ENCODE peak calls at places on chromosomes 13 and 19, in five cellular contexts. One of them, this sample, is unnamed.

GRCh38 chr13:98927954-98928927 is 49.6 kb downstream of the DOCK9 start:
- DNase-seq in activated CD4-positive, alpha-beta T cell treated with anti-CD3 and anti-CD28 coated beads, Interleukin-2, amount 50 U/mL, for 48 hours: no peak
- DNase-seq in lower lobe of right lung: no peak
- DNase-seq in cardiac fibroblast: peak
- DNase-seq in amniotic epithelial cell: peak
- DNase-seq in this sample: peak

GRCh38 chr19:46192990-46193650 is 36.4 kb upstream of the IGFL1 start:
- DNase-seq in activated CD4-positive, alpha-beta T cell treated with anti-CD3 and anti-CD28 coated beads, Interleukin-2, amount 50 U/mL, for 48 hours: peak
- DNase-seq in lower lobe of right lung: no peak
- DNase-seq in cardiac fibroblast: peak
- DNase-seq in amniotic epithelial cell: peak
- DNase-seq in this sample: peak

GRCh38 chr13:43446126-43446525 is 340.6 kb downstream of the ENOX1 start:
- DNase-seq in activated CD4-positive, alpha-beta T cell treated with anti-CD3 and anti-CD28 coated beads, Interleukin-2, amount 50 U/mL, for 48 hours: no peak
- DNase-seq in lower lobe of right lung: no peak
- DNase-seq in cardiac fibroblast: no peak
- DNase-seq in amniotic epithelial cell: peak
- DNase-seq in this sample: no peak

GRCh38 chr19:10124429-10124828 is 4.7 kb upstream of the EIF3G start:
- DNase-seq in activated CD4-positive, alpha-beta T cell treated with anti-CD3 and anti-CD28 coated beads, Interleukin-2, amount 50 U/mL, for 48 hours: no peak
- DNase-seq in lower lobe of right lung: no peak
- DNase-seq in cardiac fibroblast: no peak
- DNase-seq in amniotic epithelial cell: no peak
- DNase-seq in this sample: no peak

GRCh38 chr13:48531416-48532145 is 1.3 kb downstream of the RCBTB2 start:
- DNase-seq in activated CD4-positive, alpha-beta T cell treated with anti-CD3 and anti-CD28 coated beads, Interleukin-2, amount 50 U/mL, for 48 hours: peak
- DNase-seq in lower lobe of right lung: no peak
- DNase-seq in cardiac fibroblast: no peak
- DNase-seq in amniotic epithelial cell: no peak
- DNase-seq in this sample: no peak

GRCh38 chr19:32748497-32748896 is 28.9 kb downstream of the TDRD12 start:
- DNase-seq in activated CD4-positive, alpha-beta T cell treated with anti-CD3 and anti-CD28 coated beads, Interleukin-2, amount 50 U/mL, for 48 hours: no peak
- DNase-seq in lower lobe of right lung: no peak
- DNase-seq in cardiac fibroblast: no peak
- DNase-seq in amniotic epithelial cell: no peak
- DNase-seq in this sample: no peak

GRCh38 chr19:2048959-2049740 is 1.9 kb downstream of the MKNK2 start:
- DNase-seq in activated CD4-positive, alpha-beta T cell treated with anti-CD3 and anti-CD28 coated beads, Interleukin-2, amount 50 U/mL, for 48 hours: no peak
- DNase-seq in lower lobe of right lung: peak
- DNase-seq in cardiac fibroblast: peak
- DNase-seq in amniotic epithelial cell: no peak
- DNase-seq in this sample: no peak

GRCh38 chr13:40072663-40073120 is 417.2 kb downstream of the COG6 start:
- DNase-seq in activated CD4-positive, alpha-beta T cell treated with anti-CD3 and anti-CD28 coated beads, Interleukin-2, amount 50 U/mL, for 48 hours: no peak
- DNase-seq in lower lobe of right lung: no peak
- DNase-seq in cardiac fibroblast: no peak
- DNase-seq in amniotic epithelial cell: no peak
- DNase-seq in this sample: no peak

GRCh38 chr13:79457948-79458347 is 23.0 kb upstream of the NDFIP2 start:
- DNase-seq in activated CD4-positive, alpha-beta T cell treated with anti-CD3 and anti-CD28 coated beads, Interleukin-2, amount 50 U/mL, for 48 hours: no peak
- DNase-seq in lower lobe of right lung: no peak
- DNase-seq in cardiac fibroblast: peak
- DNase-seq in amniotic epithelial cell: peak
- DNase-seq in this sample: peak

GRCh38 chr19:56309511-56310185 is 5.0 kb downstream of the ZSCAN5A start:
- DNase-seq in activated CD4-positive, alpha-beta T cell treated with anti-CD3 and anti-CD28 coated beads, Interleukin-2, amount 50 U/mL, for 48 hours: peak
- DNase-seq in lower lobe of right lung: peak
- DNase-seq in cardiac fibroblast: peak
- DNase-seq in amniotic epithelial cell: peak
- DNase-seq in this sample: peak

GRCh38 chr19:41866284-41866683 is 6.2 kb downstream of the RPS19 start:
- DNase-seq in activated CD4-positive, alpha-beta T cell treated with anti-CD3 and anti-CD28 coated beads, Interleukin-2, amount 50 U/mL, for 48 hours: no peak
- DNase-seq in lower lobe of right lung: peak
- DNase-seq in cardiac fibroblast: no peak
- DNase-seq in amniotic epithelial cell: no peak
- DNase-seq in this sample: no peak

GRCh38 chr19:23554548-23554947 is 132.5 kb downstream of the ZNF675 start:
- DNase-seq in activated CD4-positive, alpha-beta T cell treated with anti-CD3 and anti-CD28 coated beads, Interleukin-2, amount 50 U/mL, for 48 hours: no peak
- DNase-seq in lower lobe of right lung: no peak
- DNase-seq in cardiac fibroblast: peak
- DNase-seq in amniotic epithelial cell: no peak
- DNase-seq in this sample: no peak

GRCh38 chr19:13850910-13851753 is 25.8 kb upstream of the NANOS3 start:
- DNase-seq in activated CD4-positive, alpha-beta T cell treated with anti-CD3 and anti-CD28 coated beads, Interleukin-2, amount 50 U/mL, for 48 hours: no peak
- DNase-seq in lower lobe of right lung: peak
- DNase-seq in cardiac fibroblast: peak
- DNase-seq in amniotic epithelial cell: peak
- DNase-seq in this sample: peak

GRCh38 chr19:29365836-29366417 is 153.0 kb upstream of the UQCRFS1 start:
- DNase-seq in activated CD4-positive, alpha-beta T cell treated with anti-CD3 and anti-CD28 coated beads, Interleukin-2, amount 50 U/mL, for 48 hours: no peak
- DNase-seq in lower lobe of right lung: no peak
- DNase-seq in cardiac fibroblast: no peak
- DNase-seq in amniotic epithelial cell: no peak
- DNase-seq in this sample: no peak

GRCh38 chr19:7391218-7391670 is 42.5 kb downstream of the ARHGEF18 start:
- DNase-seq in activated CD4-positive, alpha-beta T cell treated with anti-CD3 and anti-CD28 coated beads, Interleukin-2, amount 50 U/mL, for 48 hours: no peak
- DNase-seq in lower lobe of right lung: no peak
- DNase-seq in cardiac fibroblast: peak
- DNase-seq in amniotic epithelial cell: peak
- DNase-seq in this sample: peak

GRCh38 chr19:55482128-55482961 is 2.6 kb upstream of the NAT14 start:
- DNase-seq in activated CD4-positive, alpha-beta T cell treated with anti-CD3 and anti-CD28 coated beads, Interleukin-2, amount 50 U/mL, for 48 hours: no peak
- DNase-seq in lower lobe of right lung: no peak
- DNase-seq in cardiac fibroblast: no peak
- DNase-seq in amniotic epithelial cell: no peak
- DNase-seq in this sample: no peak

GRCh38 chr19:8481616-8482015 is 20.8 kb downstream of the PRAM1 start:
- DNase-seq in activated CD4-positive, alpha-beta T cell treated with anti-CD3 and anti-CD28 coated beads, Interleukin-2, amount 50 U/mL, for 48 hours: no peak
- DNase-seq in lower lobe of right lung: no peak
- DNase-seq in cardiac fibroblast: no peak
- DNase-seq in amniotic epithelial cell: no peak
- DNase-seq in this sample: no peak

GRCh38 chr13:24076124-24076523 is 84.4 kb upstream of the SPATA13 start:
- DNase-seq in activated CD4-positive, alpha-beta T cell treated with anti-CD3 and anti-CD28 coated beads, Interleukin-2, amount 50 U/mL, for 48 hours: no peak
- DNase-seq in lower lobe of right lung: no peak
- DNase-seq in cardiac fibroblast: no peak
- DNase-seq in amniotic epithelial cell: no peak
- DNase-seq in this sample: no peak

GRCh38 chr13:113639661-113640262 is 18.2 kb downstream of the ATP4B start:
- DNase-seq in activated CD4-positive, alpha-beta T cell treated with anti-CD3 and anti-CD28 coated beads, Interleukin-2, amount 50 U/mL, for 48 hours: no peak
- DNase-seq in lower lobe of right lung: peak
- DNase-seq in cardiac fibroblast: no peak
- DNase-seq in amniotic epithelial cell: no peak
- DNase-seq in this sample: no peak

GRCh38 chr13:114268344-114269280 is 12.8 kb upstream of the UPF3A start:
- DNase-seq in activated CD4-positive, alpha-beta T cell treated with anti-CD3 and anti-CD28 coated beads, Interleukin-2, amount 50 U/mL, for 48 hours: no peak
- DNase-seq in lower lobe of right lung: no peak
- DNase-seq in cardiac fibroblast: no peak
- DNase-seq in amniotic epithelial cell: peak
- DNase-seq in this sample: no peak

GRCh38 chr13:28326081-28326480 is 168.8 kb downstream of the FLT1 start:
- DNase-seq in activated CD4-positive, alpha-beta T cell treated with anti-CD3 and anti-CD28 coated beads, Interleukin-2, amount 50 U/mL, for 48 hours: no peak
- DNase-seq in lower lobe of right lung: no peak
- DNase-seq in cardiac fibroblast: no peak
- DNase-seq in amniotic epithelial cell: no peak
- DNase-seq in this sample: no peak

GRCh38 chr13:38951525-38952313 is 38.9 kb downstream of the STOML3 start:
- DNase-seq in activated CD4-positive, alpha-beta T cell treated with anti-CD3 and anti-CD28 coated beads, Interleukin-2, amount 50 U/mL, for 48 hours: no peak
- DNase-seq in lower lobe of right lung: no peak
- DNase-seq in cardiac fibroblast: peak
- DNase-seq in amniotic epithelial cell: no peak
- DNase-seq in this sample: no peak

This sample was measured in fibroblast of villous mesenchyme.